ENCODE peak calls at places on chromosomes 4 and X, in six cellular contexts. Z is GM23248, P is WERI-Rb-1, G is dorsolateral prefrontal cortex, N is SK-N-SH, A is sigmoid colon. D is an unnamed sample.

GRCh38 chr4:47733506-47733905 is 104.4 kb downstream of the CORIN start:
- DNase-seq in P (no peak), N (no peak), A (no peak), G (no peak), Z (no peak), D (no peak)

GRCh38 chr4:16227462-16227868 is 1.2 kb upstream of the TAPT1 start:
- DNase-seq in Z (peak), N (peak), P (no peak), G (no peak), A (peak), D (peak)

GRCh38 chrX:131572372-131573014 is 28.6 kb downstream of the OR13H1 start:
- DNase-seq in A (no peak), Z (no peak), P (no peak), N (no peak), G (no peak), D (no peak)

GRCh38 chr4:1879491-1879890 is 8.3 kb downstream of the NSD2 start:
- DNase-seq in P (no peak), N (no peak), G (no peak), A (no peak), Z (peak), D (no peak)

GRCh38 chrX:6279277-6279909 is 50.7 kb upstream of the NLGN4X start:
- DNase-seq in Z (no peak), P (no peak), N (no peak), G (no peak), A (no peak), D (no peak)

GRCh38 chrX:24242649-24243556 is 71.0 kb downstream of the SUPT20HL2 start:
- DNase-seq in A (peak), N (no peak), P (no peak), Z (peak), G (no peak), D (peak)

GRCh38 chrX:104482757-104483156 is 83.2 kb upstream of the IL1RAPL2 start:
- DNase-seq in G (no peak), N (no peak), A (no peak), P (no peak), Z (peak), D (no peak)

GRCh38 chr4:7156273-7157139 is 35.8 kb upstream of the SORCS2 start:
- DNase-seq in G (peak), Z (peak), A (peak), N (peak), P (no peak), D (peak)

GRCh38 chr4:172232966-172233365 is 419.8 kb downstream of the GALNTL6 start:
- DNase-seq in Z (no peak), A (no peak), N (no peak), P (no peak), G (no peak), D (no peak)

GRCh38 chrX:69116077-69116476 is 49.2 kb downstream of the PJA1 start:
- DNase-seq in P (no peak), Z (no peak), G (no peak), A (no peak), N (no peak), D (no peak)

GRCh38 chr4:99462875-99463464 is 27.8 kb upstream of the ADH7 start:
- DNase-seq in A (peak), Z (peak), N (peak), G (peak), P (peak), D (peak)

GRCh38 chr4:112234952-112235609 is 3.5 kb downstream of the AP1AR start:
- DNase-seq in N (peak), Z (peak), P (peak), G (peak), A (peak), D (peak)

GRCh38 chr4:113109106-113109740 is 59.8 kb downstream of the ANK2 start:
- DNase-seq in Z (no peak), A (no peak), P (no peak), G (no peak), N (no peak), D (no peak)

GRCh38 chr4:52588097-52588496 is 71.0 kb downstream of the USP46 start:
- DNase-seq in G (peak), P (peak), A (no peak), N (peak), Z (peak), D (peak)

GRCh38 chrX:66489339-66489738 is 149.5 kb downstream of the EDA2R start:
- DNase-seq in A (no peak), Z (peak), N (no peak), G (no peak), P (no peak), D (peak)

GRCh38 chr4:7134737-7135388 is 57.5 kb upstream of the SORCS2 start:
- DNase-seq in N (no peak), Z (peak), G (no peak), P (no peak), A (peak), D (peak)

GRCh38 chr4:7310441-7310840 is 118.1 kb downstream of the SORCS2 start:
- DNase-seq in Z (no peak), P (no peak), N (no peak), A (no peak), G (no peak), D (peak)

DNA sequence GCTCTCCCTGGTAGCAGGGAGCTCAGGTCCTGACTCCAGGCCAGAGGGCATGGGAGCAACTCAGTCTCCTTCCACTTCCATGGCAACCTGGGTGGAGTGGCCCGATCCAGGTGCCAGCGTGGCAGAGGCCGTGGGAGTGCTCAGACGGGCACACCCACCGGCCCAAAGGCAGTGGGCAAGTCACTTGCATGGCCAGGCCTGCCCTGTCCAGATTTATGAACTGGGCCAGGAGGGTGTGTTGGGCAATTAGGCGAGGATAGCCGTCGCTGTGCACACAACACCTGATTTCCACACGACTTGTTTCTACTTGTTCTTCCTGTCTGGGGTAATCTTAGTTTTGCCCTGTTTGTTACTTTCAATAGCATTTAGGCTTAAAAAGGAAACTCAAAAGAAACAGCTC is 55.5 kb upstream of the NYX start:
- DNase-seq in Z (no peak), A (no peak), N (no peak), P (no peak), G (no peak), D (no peak)
- H3K27ac ChIP-seq in Z (no peak), A (no peak), N (no peak), P (no peak), G (no peak), D (no peak)

DNA sequence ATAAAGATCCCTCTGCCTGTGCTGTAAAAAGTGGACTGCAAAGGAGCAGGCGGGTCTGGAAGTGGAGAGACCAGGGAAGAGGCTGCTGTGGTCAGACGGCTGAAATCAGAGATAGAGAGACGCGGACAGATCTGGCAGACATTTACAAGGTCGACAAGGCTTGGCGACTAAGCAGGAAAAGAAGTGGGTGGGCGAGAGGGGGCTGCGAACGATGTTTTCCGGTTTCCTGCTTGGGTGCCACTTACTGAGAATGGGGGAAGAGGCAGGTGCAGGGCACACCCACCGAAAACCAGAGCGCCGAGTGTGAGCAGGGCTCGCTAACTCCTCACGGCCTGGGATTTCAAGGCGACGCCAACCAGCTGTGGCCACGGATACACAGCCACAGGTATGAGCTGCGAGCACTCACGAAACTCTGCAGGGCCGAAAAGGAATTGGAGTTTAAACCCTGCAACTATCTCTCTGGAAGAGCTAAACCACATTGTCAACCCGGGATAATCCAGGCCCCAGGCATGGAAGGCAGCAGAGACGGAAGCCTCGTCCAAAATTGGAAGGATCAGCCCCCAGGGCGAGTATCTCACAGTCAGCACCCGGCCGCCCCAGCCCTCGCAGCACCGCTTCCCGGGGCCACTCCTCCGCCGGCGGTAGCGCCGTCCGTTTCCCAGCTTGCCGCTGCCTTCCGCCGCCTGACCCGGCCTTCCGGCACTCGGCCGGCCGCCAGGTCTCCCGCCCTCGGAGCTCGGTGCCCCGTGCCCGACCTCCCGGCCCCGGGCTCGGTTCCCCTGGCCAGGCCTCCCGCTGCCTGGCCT is 824 bp downstream of the CASP3 start:
- DNase-seq in G (peak), A (peak), P (peak), N (peak), Z (peak), D (peak)
- H3K4me3 ChIP-seq in G (peak), A (peak), P (peak), N (peak), Z (peak), D (peak)

DNA sequence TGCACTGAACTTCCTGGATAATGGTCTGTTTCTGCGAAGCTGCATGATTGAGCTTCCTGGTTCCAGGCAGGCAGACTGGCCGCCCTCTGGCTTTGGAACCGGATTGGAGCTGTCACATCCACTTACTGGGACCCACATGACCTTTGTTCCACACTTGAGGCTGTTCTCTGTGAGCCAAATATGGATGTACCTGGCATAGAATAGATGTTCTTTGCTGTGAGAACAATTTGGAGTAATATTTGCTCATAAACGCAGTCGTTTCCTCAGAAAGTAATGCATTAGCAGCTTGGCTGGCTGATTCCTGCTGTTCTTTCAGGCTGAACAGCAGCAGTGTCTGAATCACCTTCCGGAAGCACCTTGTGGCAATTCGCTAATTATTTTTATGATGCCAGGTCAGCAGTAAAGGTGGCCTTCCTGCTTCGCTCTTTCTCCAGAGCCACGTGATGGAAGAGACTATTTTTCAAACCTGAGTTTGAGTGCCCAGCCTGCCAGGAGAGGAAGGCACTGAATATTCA is 78.1 kb upstream of the BOD1L1 start:
- DNase-seq in P (peak), A (no peak), N (peak), Z (peak), G (no peak), D (peak)
- H3K27ac ChIP-seq in P (no peak), A (no peak), N (no peak), Z (no peak), G (no peak), D (peak)

GRCh38 chrX:45803383-45803921 is 602.8 kb upstream of the DIPK2B start:
- DNase-seq in P (no peak), Z (peak), N (no peak), G (no peak), A (no peak), D (no peak)
- H3K4me3 ChIP-seq in P (no peak), Z (peak), N (peak), G (no peak), A (no peak), D (no peak)

DNA sequence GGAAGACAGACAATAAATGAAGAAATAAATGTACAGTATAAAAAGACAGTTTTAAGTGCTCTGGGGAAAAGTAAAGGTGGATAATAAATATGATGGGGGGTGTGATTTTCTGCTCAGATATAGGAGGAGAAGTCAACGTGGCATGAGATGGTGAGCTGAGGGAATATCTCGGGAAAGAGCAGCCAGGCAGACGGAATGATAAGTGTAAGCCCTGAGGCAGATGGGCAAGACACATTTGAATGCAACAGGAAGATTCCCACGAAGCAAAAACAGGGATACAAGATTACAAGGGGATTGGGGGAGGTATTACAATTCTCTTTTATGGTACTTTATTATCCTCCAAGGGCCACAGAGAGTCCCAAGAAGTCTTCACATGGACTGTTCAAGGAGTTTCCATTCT is 11.1 kb downstream of the ANXA3 start:
- DNase-seq in P (no peak), G (no peak), Z (no peak), A (no peak), N (no peak), D (no peak)
- H3K27ac ChIP-seq in P (no peak), G (no peak), Z (no peak), A (no peak), N (peak), D (no peak)

GRCh38 chrX:87900320-87900908 is 382.8 kb downstream of the KLHL4 start:
- DNase-seq in P (no peak), Z (no peak), N (no peak), A (no peak), G (no peak), D (no peak)
- H3K4me3 ChIP-seq in P (no peak), Z (no peak), N (peak), A (no peak), G (peak), D (no peak)

GRCh38 chr4:184355111-184355604 is 119.2 kb downstream of the IRF2 start:
- DNase-seq in P (no peak), N (peak), G (no peak), Z (peak), A (no peak), D (no peak)
- H3K27ac ChIP-seq in P (no peak), N (peak), G (no peak), Z (no peak), A (peak), D (peak)

D was measured in right cardiac atrium.